ENCODE peak calls at places on chromosome 15, in eight cellular contexts. A, B, N, S, M, C, U and T are unnamed samples.

GRCh38 chr15:71137138-71137518 is 21.9 kb downstream of the THSD4 start:
- DNase-seq in S (no peak), C (no peak), U (no peak), N (no peak), M (peak), B (no peak), A (no peak), T (no peak)

GRCh38 chr15:63906266-63906584 is 72.5 kb upstream of the HERC1 start:
- DNase-seq in U (no peak), B (no peak), C (no peak), N (no peak), A (no peak), M (no peak), S (no peak), T (no peak)

GRCh38 chr15:101795455-101795854 is 7.9 kb upstream of the OR4F6 start:
- DNase-seq in A (peak), B (no peak), U (no peak), S (peak), C (peak), N (no peak), M (peak), T (no peak)

GRCh38 chr15:86432861-86433260 is 353.2 kb downstream of the AGBL1 start:
- DNase-seq in M (no peak), A (no peak), C (no peak), S (no peak), B (peak), N (no peak), U (no peak), T (no peak)

GRCh38 chr15:26974120-26974780 is 3.3 kb downstream of the GABRG3 start:
- DNase-seq in N (no peak), M (peak), U (no peak), S (no peak), C (no peak), B (no peak), A (peak), T (no peak)

GRCh38 chr15:63491116-63491817 is 13.1 kb upstream of the USP3 start:
- DNase-seq in B (no peak), S (peak), C (no peak), M (no peak), A (no peak), N (peak), U (no peak), T (no peak)

GRCh38 chr15:33780011-33780768 is 188.1 kb upstream of the CHRM5 start:
- DNase-seq in M (no peak), U (no peak), A (no peak), S (no peak), B (no peak), C (no peak), N (no peak), T (no peak)

GRCh38 chr15:25177955-25178801 is 223.4 kb downstream of the SNRPN start:
- DNase-seq in M (no peak), A (no peak), B (peak), C (no peak), N (peak), S (no peak), U (no peak), T (peak)

GRCh38 chr15:34436956-34437442 is 609 bp downstream of the GOLGA8A start:
- DNase-seq in S (peak), A (peak), N (no peak), M (peak), U (peak), B (peak), C (no peak), T (peak)

GRCh38 chr15:47331796-47332480 is 385.4 kb upstream of the SEMA6D start:
- DNase-seq in N (no peak), M (peak), A (peak), U (no peak), S (peak), B (no peak), C (peak), T (no peak)

GRCh38 chr15:52148409-52148808 is 35.8 kb upstream of the BCL2L10 start:
- DNase-seq in B (no peak), N (no peak), M (no peak), A (peak), U (no peak), C (no peak), S (peak), T (no peak)

GRCh38 chr15:88648357-88649214 is 9.8 kb downstream of the ISG20 start:
- DNase-seq in S (no peak), A (peak), B (no peak), N (peak), C (no peak), M (no peak), U (peak), T (no peak)

GRCh38 chr15:37791693-37792092 is 142.7 kb upstream of the TMCO5A start:
- DNase-seq in C (no peak), M (no peak), B (no peak), A (no peak), S (no peak), N (no peak), U (no peak), T (no peak)

GRCh38 chr15:28977377-28978010 is 91.7 kb downstream of the APBA2 start:
- DNase-seq in M (peak), U (peak), B (no peak), A (peak), S (peak), C (peak), N (peak), T (no peak)

GRCh38 chr15:39172380-39173281 is 408.2 kb upstream of the THBS1 start:
- DNase-seq in N (no peak), C (no peak), S (peak), A (peak), M (no peak), U (peak), B (no peak), T (no peak)

GRCh38 chr15:59157840-59158700 is 48.6 kb upstream of the LDHAL6B start:
- DNase-seq in U (no peak), S (no peak), B (no peak), A (no peak), N (no peak), C (no peak), M (no peak), T (no peak)

GRCh38 chr15:51266548-51266947 is 71.8 kb downstream of the CYP19A1 start:
- DNase-seq in N (no peak), B (no peak), C (no peak), U (no peak), M (no peak), S (peak), A (no peak), T (no peak)

GRCh38 chr15:64430000-64430735 is 30.2 kb upstream of the ZNF609 start:
- DNase-seq in M (peak), U (no peak), C (peak), A (peak), S (peak), N (no peak), B (no peak), T (no peak)

GRCh38 chr15:90101130-90101968 is 919 bp downstream of the IDH2 start:
- DNase-seq in S (peak), A (no peak), M (peak), U (peak), C (no peak), N (peak), B (no peak), T (no peak)

GRCh38 chr15:98771444-98772059 is 123.2 kb downstream of the IGF1R start:
- DNase-seq in U (no peak), C (no peak), M (peak), B (no peak), A (peak), N (no peak), S (no peak), T (no peak)

GRCh38 chr15:32849769-32850668 is 132.2 kb downstream of the GREM1 start:
- DNase-seq in U (no peak), B (no peak), N (no peak), S (peak), M (peak), C (no peak), A (peak), T (no peak)

GRCh38 chr15:77060560-77060959 is 10.3 kb downstream of the TSPAN3 start:
- DNase-seq in S (peak), C (no peak), N (no peak), A (peak), B (no peak), M (peak), U (no peak), T (no peak)

GRCh38 chr15:47844437-47844836 is 127.1 kb downstream of the SEMA6D start:
- DNase-seq in A (no peak), S (no peak), N (no peak), B (no peak), U (no peak), M (no peak), C (no peak), T (no peak)

GRCh38 chr15:87099916-87100315 is 1020.2 kb downstream of the AGBL1 start:
- DNase-seq in B (no peak), A (no peak), S (no peak), C (no peak), M (no peak), U (no peak), N (no peak), T (no peak)

GRCh38 chr15:59501531-59502113 is 63.6 kb downstream of the FAM81A start:
- DNase-seq in S (peak), U (peak), C (peak), N (no peak), A (peak), M (peak), B (no peak), T (peak)

DNA sequence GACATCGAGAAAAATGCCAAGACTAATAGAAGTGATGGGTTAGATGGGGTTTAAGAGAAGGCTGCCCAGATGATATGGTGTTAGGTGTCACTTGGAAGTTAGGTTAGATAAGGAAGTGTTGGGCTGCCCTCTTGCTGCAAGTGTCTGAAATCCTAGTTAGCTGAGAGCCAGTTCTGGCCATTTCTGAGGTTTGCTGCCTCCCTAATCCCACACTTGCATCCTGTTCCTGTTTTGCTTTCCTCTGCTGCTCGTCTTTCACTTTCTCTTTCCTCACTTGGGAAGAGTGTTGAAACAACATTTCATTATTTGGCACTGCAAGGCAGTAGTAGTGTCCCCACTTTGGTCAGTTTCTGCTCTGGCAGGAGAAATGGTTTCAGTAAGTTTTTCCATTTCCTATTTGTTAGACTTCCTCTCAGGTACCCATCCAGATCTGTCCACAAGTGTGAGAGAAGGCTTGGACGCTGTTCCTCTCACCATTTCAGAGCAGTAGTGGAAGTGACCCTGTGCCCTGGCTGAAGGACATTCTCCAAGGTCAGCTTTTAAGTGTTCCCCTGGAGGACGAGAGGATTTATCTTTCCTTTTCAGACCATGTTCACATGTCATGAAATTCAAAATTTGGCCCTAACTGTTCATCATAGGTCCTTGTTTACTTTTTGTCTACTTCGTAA is 93.3 kb downstream of the ADAMTSL3 start:
- DNase-seq in U (peak), C (peak), M (peak), A (peak), B (no peak), N (no peak), S (peak), T (no peak)
- TF ChIP-seq CTCF in U (no peak), C (no peak), M (peak), A (no peak), B (no peak), N (no peak), S (no peak), T (no peak)

GRCh38 chr15:74060251-74060650 is 22.1 kb downstream of the GOLGA6A start:
- DNase-seq in A (no peak), M (no peak), B (no peak), C (no peak), S (no peak), N (peak), U (no peak), T (no peak)

GRCh38 chr15:74062236-74062635 is 20.1 kb downstream of the GOLGA6A start:
- DNase-seq in N (peak), A (no peak), M (no peak), B (no peak), U (no peak), S (no peak), C (no peak), T (no peak)

DNA sequence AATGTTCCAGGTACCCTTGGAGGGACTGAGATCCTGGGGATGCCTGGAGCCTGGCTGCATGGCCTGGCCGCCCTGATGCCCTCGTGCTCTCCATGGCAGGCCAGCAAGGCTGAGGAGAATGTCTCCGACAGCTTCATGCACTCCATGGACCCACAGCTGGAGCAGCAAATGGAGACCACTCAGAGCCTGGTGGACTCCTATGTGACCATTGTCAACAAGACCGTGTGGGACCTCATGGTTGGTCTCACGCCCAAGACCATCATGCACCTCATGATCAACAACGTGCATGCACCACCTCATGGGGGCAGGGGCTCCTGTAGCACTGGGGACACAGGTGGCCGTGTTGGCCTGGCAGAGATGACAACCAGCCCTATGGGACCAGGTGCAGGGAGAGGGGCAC is 19.7 kb downstream of the GOLGA6A start:
- DNase-seq in U (no peak), N (peak), A (no peak), S (no peak), C (no peak), B (no peak), M (no peak), T (no peak)
- TF ChIP-seq CTCF in U (no peak), N (no peak), A (no peak), S (no peak), C (no peak), B (no peak), M (no peak), T (no peak)

GRCh38 chr15:100202309-100202943 is 139.3 kb downstream of the ADAMTS17 start:
- DNase-seq in U (peak), C (no peak), A (no peak), S (peak), B (no peak), N (no peak), M (no peak), T (no peak)
- TF ChIP-seq CTCF in U (no peak), C (no peak), A (no peak), S (no peak), B (no peak), N (no peak), M (no peak), T (no peak)

GRCh38 chr15:78909791-78910228 is 35.0 kb downstream of the CTSH start:
- DNase-seq in U (peak), N (peak), A (peak), S (peak), C (no peak), B (no peak), M (peak), T (peak)
- TF ChIP-seq CTCF in U (peak), N (no peak), A (peak), S (peak), C (peak), B (peak), M (peak), T (peak)

DNA sequence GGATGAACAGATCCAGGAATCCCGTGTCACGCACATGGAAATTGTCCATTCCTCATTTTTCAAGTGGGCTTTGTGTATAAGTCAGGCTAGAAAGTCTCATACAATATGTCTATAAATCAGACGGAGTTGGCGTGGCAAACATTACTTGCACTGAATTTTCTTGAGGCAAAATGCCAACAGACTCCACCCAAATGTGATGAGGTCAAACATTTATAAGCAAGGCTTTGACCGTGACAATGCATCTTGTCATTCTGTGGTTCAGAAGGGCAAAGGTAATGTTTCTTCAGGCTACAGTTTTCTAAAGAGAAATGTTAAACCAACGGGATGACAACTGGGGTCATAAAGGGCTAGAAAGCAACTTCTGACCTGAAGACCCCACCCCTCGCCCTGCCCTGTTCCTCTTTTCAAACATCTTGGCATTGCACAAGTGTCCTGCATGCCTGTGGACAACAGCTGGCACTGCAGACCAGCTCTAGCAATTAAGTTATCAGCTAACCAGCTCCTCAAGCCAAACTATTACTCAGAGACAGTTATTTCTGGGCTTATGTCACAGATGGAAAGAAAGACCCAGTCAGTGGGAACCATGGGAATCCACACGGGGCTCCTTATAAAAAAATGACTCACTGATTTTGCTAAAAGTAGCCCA is 36.5 kb upstream of the SPTBN5 start:
- DNase-seq in B (no peak), N (no peak), S (peak), A (peak), U (no peak), M (peak), C (peak), T (no peak)
- TF ChIP-seq CTCF in B (no peak), N (no peak), S (peak), A (peak), U (no peak), M (peak), C (peak), T (no peak)

DNA sequence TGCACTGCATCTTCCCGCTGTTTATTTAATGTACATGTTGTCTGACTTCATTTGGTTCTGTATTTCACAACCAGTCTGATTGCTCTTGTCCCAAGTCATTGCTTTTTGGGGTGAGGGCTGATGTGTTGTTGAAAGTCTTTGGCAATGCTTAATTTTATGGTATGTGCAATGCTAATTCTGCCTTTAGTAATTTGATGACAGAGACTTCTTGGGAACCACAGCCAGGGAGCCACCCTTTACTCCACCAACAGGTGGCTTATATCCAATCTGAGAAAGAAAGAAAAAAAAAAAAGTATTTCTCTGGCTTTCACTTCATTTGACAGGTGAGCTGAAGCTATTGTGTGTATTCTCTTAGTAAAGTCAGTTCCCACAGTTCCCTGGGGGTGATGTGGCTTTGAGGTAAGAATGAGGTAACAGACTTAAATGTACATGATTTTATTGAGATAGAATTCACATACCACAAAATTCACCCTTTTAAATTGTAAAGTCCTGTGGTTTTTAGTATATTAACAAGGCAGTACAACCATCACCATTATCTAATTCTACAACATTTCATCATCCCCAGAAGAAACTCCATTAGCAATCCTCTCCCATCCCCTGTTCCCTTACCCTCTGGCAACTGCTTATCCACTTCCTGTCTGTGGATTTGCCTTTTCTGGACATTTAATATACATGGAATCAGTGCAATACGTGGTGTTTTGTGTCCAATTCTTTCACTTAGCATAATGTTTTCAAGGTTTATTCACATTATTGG is 97.3 kb downstream of the SLCO3A1 start:
- DNase-seq in C (no peak), S (no peak), M (peak), N (no peak), U (no peak), A (peak), B (no peak), T (no peak)
- TF ChIP-seq CTCF in C (no peak), S (no peak), M (peak), N (no peak), U (no peak), A (no peak), B (no peak), T (no peak)

GRCh38 chr15:91982401-91982800 is 128.9 kb downstream of the SLCO3A1 start:
- DNase-seq in B (no peak), A (peak), C (no peak), M (peak), N (no peak), U (no peak), S (no peak), T (no peak)
- TF ChIP-seq CTCF in B (no peak), A (peak), C (no peak), M (peak), N (no peak), U (no peak), S (no peak), T (no peak)